ENCODE peak calls at places on chromosomes 11 and 22, in six cellular contexts. N is HepG2, F is GM12878, Q is HCT116, B is K562, M is H1. R is an unnamed sample.

GRCh38 chr11:107750313-107750712 is 38.5 kb upstream of the SLN start:
- DNase-seq in N (no peak), F (no peak), Q (no peak), B (no peak), M (no peak), R (no peak)

GRCh38 chr11:75350743-75351540 is 519 bp downstream of the ARRB1 start:
- DNase-seq in N (no peak), F (no peak), Q (no peak), B (peak), M (peak), R (no peak)

GRCh38 chr22:24426436-24426835 is 963 bp upstream of the ADORA2A start:
- DNase-seq in N (no peak), F (no peak), Q (no peak), B (no peak), M (no peak), R (no peak)

GRCh38 chr11:100396281-100396680 is 290.8 kb upstream of the ARHGAP42 start:
- DNase-seq in N (no peak), F (no peak), Q (no peak), B (no peak), M (no peak), R (no peak)

GRCh38 chr11:26193714-26194373 is 138.1 kb upstream of the ANO3 start:
- DNase-seq in N (no peak), F (no peak), Q (no peak), B (no peak), M (no peak), R (no peak)

GRCh38 chr22:48902983-48903650 is 924.6 kb downstream of the BRD1 start:
- DNase-seq in N (no peak), F (no peak), Q (no peak), B (no peak), M (no peak), R (no peak)

GRCh38 chr11:20373102-20373501 is 9.6 kb downstream of the HTATIP2 start:
- DNase-seq in N (no peak), F (no peak), Q (no peak), B (no peak), M (no peak), R (no peak)

GRCh38 chr11:94776351-94777321 is 8.5 kb downstream of the AMOTL1 start:
- DNase-seq in N (no peak), F (no peak), Q (no peak), B (no peak), M (no peak), R (no peak)

GRCh38 chr22:17896552-17896951 is 122.3 kb upstream of the BID start:
- DNase-seq in N (no peak), F (no peak), Q (no peak), B (no peak), M (peak), R (no peak)

GRCh38 chr11:69928124-69928523 is 108.9 kb upstream of the FGF3 start:
- DNase-seq in N (no peak), F (no peak), Q (no peak), B (no peak), M (no peak), R (no peak)

GRCh38 chr11:9691865-9692264 is 28.0 kb downstream of the SWAP70 start:
- DNase-seq in N (no peak), F (no peak), Q (peak), B (no peak), M (no peak), R (no peak)

GRCh38 chr11:2388431-2389024 is 11.4 kb downstream of the CD81 start:
- DNase-seq in N (no peak), F (no peak), Q (no peak), B (no peak), M (no peak), R (no peak)

GRCh38 chr11:2387266-2387982 is 10.3 kb downstream of the CD81 start:
- DNase-seq in N (no peak), F (no peak), Q (no peak), B (no peak), M (no peak), R (no peak)

GRCh38 chr11:2390871-2391662 is 9.5 kb upstream of the TSSC4 start:
- DNase-seq in N (no peak), F (no peak), Q (no peak), B (peak), M (no peak), R (peak)

GRCh38 chr11:2390091-2390870 is 10.3 kb upstream of the TSSC4 start:
- DNase-seq in N (no peak), F (no peak), Q (no peak), B (no peak), M (no peak), R (no peak)

DNA sequence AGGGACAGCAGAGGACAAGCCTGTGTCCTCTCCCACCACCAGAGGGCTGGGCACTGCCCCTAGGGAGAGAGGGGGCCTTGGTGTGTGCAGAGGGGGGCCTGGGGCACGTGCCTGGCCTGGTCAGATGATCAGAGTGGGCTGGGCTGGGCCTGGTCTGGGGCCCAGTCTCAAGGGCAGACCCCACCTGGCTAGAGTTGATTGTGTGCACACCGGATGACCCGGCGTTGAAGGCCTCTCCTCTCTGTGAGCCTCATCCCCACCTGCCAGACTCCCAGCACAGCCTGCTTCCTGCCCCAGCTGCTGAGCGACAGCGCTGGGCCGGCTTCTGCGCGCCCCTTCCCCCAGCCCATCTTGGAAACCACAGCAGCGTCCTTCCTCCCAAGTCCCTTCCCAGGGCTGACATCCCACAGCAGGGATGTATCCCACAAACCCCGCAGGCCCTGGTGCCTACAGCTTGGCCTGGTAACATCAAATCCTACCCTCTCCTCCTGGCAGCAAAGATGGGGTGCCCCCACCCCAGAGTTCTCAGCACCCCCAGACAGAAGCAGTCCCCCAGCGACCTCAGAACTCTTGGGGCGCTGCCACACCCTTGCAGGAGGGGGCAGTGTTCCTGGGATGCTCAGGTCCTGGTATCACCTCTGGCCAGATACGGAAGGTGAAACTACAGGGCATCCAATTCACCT is 11.1 kb upstream of the TSSC4 start:
- DNase-seq in N (no peak), F (no peak), Q (no peak), B (no peak), M (no peak), R (no peak)
- H3K9ac ChIP-seq in N (no peak), F (peak), Q (no peak), B (peak), M (no peak), R (peak)

GRCh38 chr11:116267146-116267545 is 505.6 kb downstream of the BUD13 start:
- DNase-seq in N (no peak), F (no peak), Q (no peak), B (no peak), M (no peak), R (no peak)
- TF ChIP-seq ZNF274 in N (no peak), F (no peak), Q (no peak), B (no peak), M (no peak), R (no peak)

GRCh38 chr11:8258289-8258688 is 5.4 kb downstream of the LMO1 start:
- DNase-seq in N (no peak), F (no peak), Q (no peak), B (no peak), M (no peak), R (no peak)
- TF ChIP-seq YY1 in N (no peak), F (no peak), Q (no peak), B (no peak), M (no peak), R (no peak)

GRCh38 chr22:30144391-30144790 is 64.1 kb downstream of the HORMAD2 start:
- DNase-seq in N (no peak), F (no peak), Q (no peak), B (peak), M (no peak), R (no peak)

GRCh38 chr22:30140414-30140813 is 60.1 kb downstream of the HORMAD2 start:
- DNase-seq in N (no peak), F (no peak), Q (no peak), B (no peak), M (no peak), R (no peak)

DNA sequence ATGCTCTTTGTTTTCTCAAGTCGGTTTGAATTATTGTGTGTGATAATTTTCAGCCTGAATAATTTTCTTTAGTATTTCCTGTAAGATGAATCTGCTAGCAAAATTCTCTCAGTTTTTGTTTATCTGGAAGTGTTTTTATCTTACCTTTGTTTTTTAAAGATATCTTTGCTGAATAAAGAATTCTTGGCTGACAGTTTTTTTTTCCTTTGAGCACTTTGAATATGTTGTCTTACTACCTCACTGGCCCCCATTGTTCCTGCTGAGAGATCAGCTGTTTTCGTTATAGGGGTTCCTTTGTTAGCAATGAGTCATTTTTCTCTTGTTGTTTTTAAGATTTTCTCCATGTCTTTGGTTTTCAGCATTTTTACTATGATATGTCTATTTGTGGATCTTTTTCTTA is 63.0 kb downstream of the HORMAD2 start:
- DNase-seq in N (no peak), F (no peak), Q (no peak), B (no peak), M (no peak), R (no peak)
- H3K9ac ChIP-seq in N (no peak), F (no peak), Q (no peak), B (no peak), M (no peak), R (no peak)

DNA sequence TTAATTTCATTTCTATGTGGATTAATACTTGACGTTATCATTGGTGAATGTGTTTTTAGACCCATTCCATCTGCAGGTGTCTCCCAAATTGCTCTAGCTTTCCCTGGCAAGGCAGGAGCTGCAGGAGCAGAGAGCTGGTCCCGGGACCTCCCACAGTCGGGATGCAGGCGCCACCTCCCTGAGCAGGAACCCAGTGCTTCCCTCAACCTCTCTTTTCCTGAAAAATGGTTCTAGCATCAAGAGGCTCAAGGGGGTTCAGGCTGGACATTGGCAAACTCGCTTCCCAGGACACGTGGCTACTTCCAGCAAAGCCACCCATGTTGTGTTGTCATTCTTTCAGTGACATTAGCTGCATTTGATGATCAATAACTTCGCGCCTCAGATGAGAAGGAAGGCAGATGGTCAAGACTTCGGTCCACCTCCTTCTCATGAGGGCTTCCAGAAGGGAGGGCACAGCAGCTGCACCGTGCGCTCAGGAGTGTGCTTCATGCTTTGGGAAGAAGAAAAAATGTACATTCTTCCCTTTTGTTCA is 25.2 kb downstream of the IGLL5 start:
- DNase-seq in N (no peak), F (no peak), Q (no peak), B (no peak), M (no peak), R (no peak)
- TF ChIP-seq ZNF274 in N (no peak), F (no peak), Q (no peak), B (no peak), M (no peak), R (no peak)

GRCh38 chr11:8593455-8593854 is 573 bp downstream of the STK33 start:
- DNase-seq in N (no peak), F (no peak), Q (no peak), B (no peak), M (no peak), R (no peak)

GRCh38 chr11:8597182-8597581 is 3.2 kb upstream of the STK33 start:
- DNase-seq in N (no peak), F (no peak), Q (no peak), B (no peak), M (no peak), R (no peak)

GRCh38 chr11:8593935-8594909 is at the start of gene STK33:
- DNase-seq in N (peak), F (no peak), Q (peak), B (no peak), M (peak), R (peak)

GRCh38 chr11:8601376-8602133 is 7.5 kb upstream of the STK33 start:
- DNase-seq in N (no peak), F (no peak), Q (no peak), B (no peak), M (peak), R (no peak)

GRCh38 chr11:8596504-8597046 is 2.5 kb upstream of the STK33 start:
- DNase-seq in N (no peak), F (no peak), Q (no peak), B (no peak), M (no peak), R (no peak)
- TF ChIP-seq YY1 in N (no peak), F (no peak), Q (no peak), B (no peak), M (no peak), R (no peak)

DNA sequence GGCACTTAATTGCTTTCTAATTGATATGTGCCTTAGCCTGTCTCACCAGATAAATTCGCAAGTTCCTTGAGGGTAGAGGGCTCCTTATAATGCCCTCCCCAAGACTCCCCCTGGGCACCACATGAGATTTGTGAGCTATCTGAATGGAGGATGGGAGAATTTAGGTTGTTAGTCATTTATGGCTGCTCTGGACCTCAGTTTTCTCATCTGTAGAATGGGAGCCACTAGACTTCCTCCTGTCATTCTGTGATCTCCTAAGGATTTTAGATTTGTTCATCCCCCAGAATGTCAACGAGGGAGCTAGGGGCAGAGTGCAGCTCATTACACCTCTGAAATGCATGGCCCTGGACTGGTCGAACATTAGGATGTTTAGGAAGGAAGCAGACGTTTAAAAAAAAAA is 294.6 kb downstream of the MIAT start:
- DNase-seq in N (no peak), F (no peak), Q (no peak), B (no peak), M (no peak), R (no peak)
- H3K9ac ChIP-seq in N (no peak), F (no peak), Q (no peak), B (no peak), M (no peak), R (no peak)

R was measured in NT2/D1.